ENCODE peak calls at places on chromosomes 13 and 19, in ten cellular contexts. T is stimulated activated CD8-positive, alpha-beta memory T cell treated with anti-CD3 and anti-CD28 coated beads, Interleukin-4, amount 100 ng/mL, for 24 hours; M is nephron progenitor cell; X is Peyer's patch; S is cardiac septum; Z is NCI-H69; W is stromal cell of bone marrow; K is activated T-helper 1 cell treated with Interleukin-2 at 50 U/mL for 16 hours; E is left ventricle myocardium inferior; A is activated CD8-positive, alpha-beta T cell treated with anti-CD3 and anti-CD28 coated beads, Interleukin-2, amount 10 ng/mL, durations not matched to agents 7 days and 5 days. F is an unnamed sample.

GRCh38 chr13:28805193-28805819 is 14.8 kb upstream of the MTUS2 start:
- DNase-seq in T (no peak), M (peak; percentile 62), X (no peak), S (no peak), Z (peak; percentile 5), W (no peak), K (no peak), E (peak; percentile 23), A (peak; percentile 40), F (peak; percentile 19)

GRCh38 chr13:34413538-34414210 is 528.4 kb upstream of the NBEA start:
- DNase-seq in T (no peak), M (no peak), X (no peak), S (no peak), Z (no peak), W (no peak), K (no peak), E (no peak), A (no peak), F (no peak)

GRCh38 chr13:23427342-23428182 is 5.9 kb downstream of the SACS start:
- DNase-seq in T (no peak), M (no peak), X (no peak), S (no peak), Z (no peak), W (peak; percentile 82), K (no peak), E (no peak), A (no peak), F (peak; percentile 91)

GRCh38 chr13:97889803-97890202 is 63.7 kb upstream of the IPO5 start:
- DNase-seq in T (no peak), M (no peak), X (no peak), S (no peak), Z (no peak), W (no peak), K (no peak), E (peak; percentile 36), A (no peak), F (peak; percentile 28)

GRCh38 chr13:98900442-98900841 is 77.4 kb downstream of the DOCK9 start:
- DNase-seq in T (no peak), M (no peak), X (no peak), S (no peak), Z (no peak), W (no peak), K (no peak), E (no peak), A (no peak), F (peak; percentile 26)

GRCh38 chr19:18153555-18154134 is 682 bp downstream of the PIK3R2 start:
- DNase-seq in T (no peak), M (peak; percentile 49), X (peak; percentile 44), S (no peak), Z (peak; percentile 63), W (no peak), K (no peak), E (no peak), A (no peak), F (peak; percentile 18)

GRCh38 chr13:48891586-48891985 is 84.1 kb upstream of the FNDC3A start:
- DNase-seq in T (no peak), M (no peak), X (no peak), S (no peak), Z (no peak), W (no peak), K (no peak), E (no peak), A (no peak), F (peak; percentile 80)

GRCh38 chr13:39284801-39285388 is 246.6 kb downstream of the NHLRC3 start:
- DNase-seq in T (no peak), M (no peak), X (no peak), S (no peak), Z (no peak), W (no peak), K (no peak), E (peak; percentile 27), A (no peak), F (no peak)

GRCh38 chr19:33811736-33812387 is 15.2 kb downstream of the KCTD15 start:
- DNase-seq in T (no peak), M (no peak), X (no peak), S (peak; percentile 61), Z (no peak), W (no peak), K (no peak), E (no peak), A (no peak), F (peak; percentile 9)

GRCh38 chr19:38044267-38045111 is 137.5 kb downstream of the SIPA1L3 start:
- DNase-seq in T (no peak), M (no peak), X (no peak), S (no peak), Z (no peak), W (no peak), K (no peak), E (no peak), A (no peak), F (peak; percentile 69)

GRCh38 chr19:38055655-38056521 is 148.9 kb downstream of the SIPA1L3 start:
- DNase-seq in T (no peak), M (no peak), X (no peak), S (no peak), Z (peak; percentile 68), W (no peak), K (no peak), E (no peak), A (no peak), F (no peak)

GRCh38 chr13:51806571-51806970 is 2.6 kb upstream of the DHRS12 start:
- DNase-seq in T (no peak), M (no peak), X (no peak), S (peak; percentile 19), Z (peak; percentile 68), W (no peak), K (no peak), E (no peak), A (no peak), F (peak; percentile 11)

GRCh38 chr13:46369506-46370268 is 17.4 kb downstream of the RUBCNL start:
- DNase-seq in T (no peak), M (no peak), X (peak; percentile 51), S (no peak), Z (no peak), W (peak; percentile 95), K (no peak), E (no peak), A (no peak), F (peak; percentile 60)

GRCh38 chr13:30065181-30065580 is 214.8 kb upstream of the UBL3 start:
- DNase-seq in T (no peak), M (no peak), X (no peak), S (no peak), Z (no peak), W (no peak), K (no peak), E (no peak), A (no peak), F (no peak)

GRCh38 chr13:93775507-93776108 is 549.0 kb downstream of the GPC6 start:
- DNase-seq in T (no peak), M (no peak), X (no peak), S (no peak), Z (no peak), W (peak; percentile 55), K (no peak), E (no peak), A (no peak), F (peak; percentile 70)

GRCh38 chr13:75635621-75636338 is at the start of gene LMO7:
- DNase-seq in T (peak; percentile 15), M (peak; percentile 68), X (peak; percentile 60), S (peak; percentile 81), Z (peak; percentile 70), W (no peak), K (peak; percentile 35), E (peak; percentile 50), A (peak; percentile 61), F (peak; percentile 78)